ENCODE peak calls at places on chromosomes 12 and 14, in four cellular contexts. One of them, this sample, is unnamed.

GRCh38 chr12:68733661-68734071 is 12.3 kb upstream of the SLC35E3 start:
- DNase-seq in D341Med: no peak
- DNase-seq in fibroblast of gingiva: peak
- DNase-seq in T-helper 17 cell: no peak
- DNase-seq in this sample: no peak

GRCh38 chr12:114041136-114041535 is 75.0 kb upstream of the RBM19 start:
- DNase-seq in D341Med: no peak
- DNase-seq in fibroblast of gingiva: no peak
- DNase-seq in T-helper 17 cell: no peak
- DNase-seq in this sample: no peak

GRCh38 chr12:7966558-7966957 is 30.6 kb upstream of the SLC2A3 start:
- DNase-seq in D341Med: no peak
- DNase-seq in fibroblast of gingiva: no peak
- DNase-seq in T-helper 17 cell: no peak
- DNase-seq in this sample: no peak

GRCh38 chr12:66514581-66514980 is 164.3 kb downstream of the GRIP1 start:
- DNase-seq in D341Med: no peak
- DNase-seq in fibroblast of gingiva: no peak
- DNase-seq in T-helper 17 cell: no peak
- DNase-seq in this sample: no peak

GRCh38 chr12:132285991-132286681 is 43.3 kb downstream of the GALNT9 start:
- DNase-seq in D341Med: no peak
- DNase-seq in fibroblast of gingiva: no peak
- DNase-seq in T-helper 17 cell: no peak
- DNase-seq in this sample: no peak

GRCh38 chr14:21078287-21078686 is 8.2 kb downstream of the ARHGEF40 start:
- DNase-seq in D341Med: no peak
- DNase-seq in fibroblast of gingiva: no peak
- DNase-seq in T-helper 17 cell: no peak
- DNase-seq in this sample: no peak

GRCh38 chr14:101475468-101476257 is 85.6 kb upstream of the DIO3 start:
- DNase-seq in D341Med: peak
- DNase-seq in fibroblast of gingiva: peak
- DNase-seq in T-helper 17 cell: no peak
- DNase-seq in this sample: no peak

GRCh38 chr12:112111931-112112330 is 3.3 kb upstream of the NAA25 start:
- DNase-seq in D341Med: no peak
- DNase-seq in fibroblast of gingiva: peak
- DNase-seq in T-helper 17 cell: no peak
- DNase-seq in this sample: no peak

GRCh38 chr14:56809262-56810215 is 740 bp downstream of the OTX2 start:
- DNase-seq in D341Med: no peak
- DNase-seq in fibroblast of gingiva: no peak
- DNase-seq in T-helper 17 cell: no peak
- DNase-seq in this sample: no peak

This sample was measured in HEK293T.